ENCODE peak calls at places on chromosomes 2 and 18, in seven cellular contexts. U, D, O, A, Z, B and R are unnamed samples.

GRCh38 chr2:165467921-165468320 is 1.6 kb upstream of the CSRNP3 start:
- DNase-seq in O (no peak), D (no peak), B (no peak), Z (no peak), U (no peak), A (no peak), R (no peak)

GRCh38 chr2:84022810-84023431 is 436.2 kb downstream of the SUCLG1 start:
- DNase-seq in U (peak; percentile 53), D (peak; percentile 33), A (peak; percentile 72), Z (peak; percentile 77), O (peak; percentile 66), B (peak; percentile 16), R (peak; percentile 55)

GRCh38 chr18:74604774-74605173 is 7.1 kb downstream of the ZNF407 start:
- DNase-seq in B (no peak), D (no peak), O (no peak), U (peak; percentile 38), Z (no peak), A (no peak), R (no peak)

GRCh38 chr2:230933521-230934180 is 8.6 kb upstream of the GPR55 start:
- DNase-seq in O (no peak), U (no peak), B (no peak), Z (no peak), A (peak; percentile 42), D (no peak), R (no peak)

GRCh38 chr2:9010866-9011265 is 7.4 kb upstream of the MBOAT2 start:
- DNase-seq in B (no peak), O (no peak), D (no peak), Z (no peak), A (no peak), U (peak; percentile 64), R (no peak)

GRCh38 chr2:85545780-85546240 is 6.8 kb downstream of the MAT2A start:
- DNase-seq in Z (no peak), D (no peak), U (no peak), O (peak; percentile 43), B (no peak), A (no peak), R (no peak)

GRCh38 chr2:238127165-238128060 is 11.1 kb upstream of the KLHL30 start:
- DNase-seq in O (no peak), D (no peak), Z (peak; percentile 37), A (peak; percentile 55), U (peak; percentile 70), B (no peak), R (no peak)

GRCh38 chr2:69026026-69026425 is 13.0 kb downstream of the ANTXR1 start:
- DNase-seq in B (no peak), Z (peak; percentile 69), O (peak; percentile 36), U (peak; percentile 50), D (no peak), A (peak; percentile 78), R (peak; percentile 68)

GRCh38 chr2:158990397-158991209 is 22.2 kb downstream of the TANC1 start:
- DNase-seq in O (no peak), A (peak; percentile 54), U (peak; percentile 96), B (no peak), Z (no peak), D (no peak), R (no peak)

GRCh38 chr2:233084488-233084887 is 24.3 kb downstream of the INPP5D start:
- DNase-seq in B (no peak), O (no peak), Z (peak; percentile 24), A (no peak), D (no peak), U (no peak), R (no peak)

GRCh38 chr2:42569883-42570282 is 1.5 kb downstream of the MTA3 start:
- DNase-seq in A (no peak), O (no peak), B (peak; percentile 60), D (no peak), Z (no peak), U (no peak), R (no peak)

GRCh38 chr2:36607947-36608346 is 10.0 kb upstream of the FEZ2 start:
- DNase-seq in U (peak; percentile 12), D (no peak), B (no peak), A (no peak), Z (no peak), O (no peak), R (no peak)

GRCh38 chr18:79100944-79101343 is 31.8 kb downstream of the ATP9B start:
- DNase-seq in D (no peak), B (no peak), A (no peak), U (no peak), Z (no peak), O (no peak), R (no peak)

GRCh38 chr18:12625242-12625641 is 32.7 kb downstream of the SPIRE1 start:
- DNase-seq in D (no peak), A (no peak), U (no peak), Z (no peak), B (no peak), O (no peak), R (no peak)

GRCh38 chr2:148674063-148675020 is 29.8 kb downstream of the EPC2 start:
- DNase-seq in Z (peak; percentile 62), A (peak; percentile 77), D (peak; percentile 49), O (peak; percentile 28), U (peak; percentile 12), B (peak; percentile 27), R (peak; percentile 31)

GRCh38 chr18:14971461-14972185 is 223.7 kb downstream of the ANKRD30B start:
- DNase-seq in U (peak; percentile 49), A (no peak), D (no peak), B (no peak), Z (no peak), O (no peak), R (no peak)

GRCh38 chr2:96111257-96111640 is 5.1 kb downstream of the ADRA2B start:
- DNase-seq in A (no peak), U (no peak), Z (no peak), B (no peak), O (no peak), D (no peak), R (no peak)

GRCh38 chr18:31648966-31649429 is 35.4 kb downstream of the B4GALT6 start:
- DNase-seq in D (no peak), A (no peak), B (no peak), U (peak; percentile 78), O (peak; percentile 78), Z (no peak), R (no peak)

GRCh38 chr18:50816767-50817166 is 3.0 kb downstream of the MRO start:
- DNase-seq in Z (peak; percentile 33), A (no peak), B (no peak), D (no peak), U (no peak), O (no peak), R (no peak)

GRCh38 chr2:222671259-222672067 is at the start of gene MOGAT1:
- DNase-seq in A (peak; percentile 92), Z (peak; percentile 77), O (no peak), B (peak; percentile 96), U (peak; percentile 56), D (no peak), R (peak; percentile 45)

GRCh38 chr2:174835797-174836255 is 71.6 kb upstream of the CHRNA1 start:
- DNase-seq in B (no peak), Z (peak; percentile 64), U (peak; percentile 97), D (no peak), O (no peak), A (no peak), R (no peak)

GRCh38 chr18:23847321-23847986 is 158.2 kb downstream of the LAMA3 start:
- DNase-seq in B (no peak), D (no peak), A (no peak), Z (no peak), U (no peak), O (no peak), R (no peak)

GRCh38 chr2:34848132-34848531 is 1249.0 kb upstream of the FAM98A start:
- DNase-seq in D (no peak), A (no peak), Z (no peak), U (no peak), B (no peak), O (no peak), R (no peak)

GRCh38 chr2:184692137-184692734 is 93.9 kb downstream of the ZNF804A start:
- DNase-seq in U (peak; percentile 54), D (no peak), Z (no peak), A (no peak), O (no peak), B (peak; percentile 55), R (no peak)

GRCh38 chr18:39692367-39693011 is 2126.9 kb upstream of the CELF4 start:
- DNase-seq in O (no peak), B (no peak), D (no peak), U (no peak), Z (no peak), A (no peak), R (no peak)

GRCh38 chr2:60567919-60568874 is 14.7 kb upstream of the BCL11A start:
- DNase-seq in O (no peak), B (peak; percentile 54), U (no peak), D (no peak), A (no peak), Z (no peak), R (no peak)

GRCh38 chr18:34820360-34820759 is 110.3 kb downstream of the DTNA start:
- DNase-seq in O (no peak), A (no peak), B (no peak), U (no peak), Z (peak; percentile 63), D (no peak), R (no peak)

GRCh38 chr2:3476386-3477033 is 42.8 kb downstream of the ADI1 start:
- DNase-seq in O (no peak), D (no peak), Z (peak; percentile 39), A (no peak), B (no peak), U (no peak), R (no peak)

GRCh38 chr2:241900251-241901017 is 30.9 kb downstream of the RTP5 start:
- DNase-seq in Z (no peak), U (no peak), B (no peak), D (no peak), O (no peak), A (peak; percentile 31), R (no peak)

GRCh38 chr2:198347936-198348335 is 543.5 kb downstream of the PLCL1 start:
- DNase-seq in U (peak; percentile 21), Z (no peak), A (no peak), D (no peak), B (no peak), O (no peak), R (no peak)

GRCh38 chr2:127664895-127665225 is 10.5 kb downstream of the LIMS2 start:
- DNase-seq in D (no peak), A (no peak), B (no peak), Z (no peak), U (no peak), O (no peak), R (no peak)
- H3K9ac ChIP-seq in D (no peak overlapping the region), A (no peak overlapping the region), B (no peak overlapping the region), Z (no peak overlapping the region), U (peak overlapping the region; percentile 44), O (no peak overlapping the region), R (no peak overlapping the region)

GRCh38 chr2:128286905-128287779 is 31.5 kb downstream of the HS6ST1 start:
- DNase-seq in O (no peak), A (no peak), D (no peak), B (no peak), U (no peak), Z (no peak), R (no peak)
- H3K27ac ChIP-seq in O (no peak overlapping the region), A (no peak overlapping the region), D (no peak overlapping the region), B (no peak overlapping the region), U (no peak overlapping the region), Z (no peak overlapping the region), R (no peak overlapping the region)

GRCh38 chr2:27089111-27089954 is 2.8 kb downstream of the KHK start:
- DNase-seq in B (no peak), O (no peak), D (no peak), A (no peak), U (no peak), Z (no peak), R (no peak)
- H3K9ac ChIP-seq in B (no peak overlapping the region), O (no peak overlapping the region), D (no peak overlapping the region), A (no peak overlapping the region), U (no peak overlapping the region), Z (no peak overlapping the region), R (no peak overlapping the region)

GRCh38 chr18:22552254-22552653 is 134.5 kb upstream of the CTAGE1 start:
- DNase-seq in Z (no peak), D (no peak), A (no peak), B (no peak), O (no peak), U (peak; percentile 18), R (no peak)
- H3K27ac ChIP-seq in Z (no peak overlapping the region), D (no peak overlapping the region), A (no peak overlapping the region), B (no peak overlapping the region), O (no peak overlapping the region), U (peak overlapping the region; percentile 75), R (no peak overlapping the region)